ENCODE peak calls at places on chromosomes 5 and 9, in six cellular contexts. One of them, this sample, is unnamed.
A peak's percentile ranks its signal among the peaks of the same experiment; 100 is the strongest.

GRCh38 chr5:136007271-136007670 is 21.5 kb upstream of the TGFBI start:
- DNase-seq in T-helper 22 cell: no peak
- DNase-seq in fibroblast of the aortic adventitia: no peak
- DNase-seq in cardiac fibroblast: no peak
- DNase-seq in CD8-positive, alpha-beta memory T cell: no peak
- DNase-seq in ACHN: no peak
- DNase-seq in this sample: peak; percentile 79

GRCh38 chr9:137955586-137955985 is 78.0 kb downstream of the CACNA1B start:
- DNase-seq in T-helper 22 cell: no peak
- DNase-seq in fibroblast of the aortic adventitia: no peak
- DNase-seq in cardiac fibroblast: no peak
- DNase-seq in CD8-positive, alpha-beta memory T cell: no peak
- DNase-seq in ACHN: no peak
- DNase-seq in this sample: no peak

GRCh38 chr5:7415948-7416535 is 20.1 kb downstream of the ADCY2 start:
- DNase-seq in ACHN: no peak
- DNase-seq in cardiac fibroblast: no peak
- DNase-seq in CD8-positive, alpha-beta memory T cell: no peak
- DNase-seq in T-helper 22 cell: no peak
- DNase-seq in fibroblast of the aortic adventitia: no peak
- DNase-seq in this sample: no peak

GRCh38 chr9:37820142-37820541 is 19.5 kb downstream of the DCAF10 start:
- DNase-seq in ACHN: no peak
- DNase-seq in CD8-positive, alpha-beta memory T cell: no peak
- DNase-seq in cardiac fibroblast: no peak
- DNase-seq in fibroblast of the aortic adventitia: no peak
- DNase-seq in T-helper 22 cell: no peak
- DNase-seq in this sample: no peak

GRCh38 chr5:179815491-179816249 is 5.0 kb upstream of the SQSTM1 start:
- DNase-seq in cardiac fibroblast: no peak
- DNase-seq in CD8-positive, alpha-beta memory T cell: no peak
- DNase-seq in ACHN: no peak
- DNase-seq in fibroblast of the aortic adventitia: no peak
- DNase-seq in T-helper 22 cell: no peak
- DNase-seq in this sample: no peak

GRCh38 chr9:122029898-122030297 is 63.2 kb downstream of the TTLL11 start:
- DNase-seq in cardiac fibroblast: no peak
- DNase-seq in fibroblast of the aortic adventitia: no peak
- DNase-seq in T-helper 22 cell: no peak
- DNase-seq in CD8-positive, alpha-beta memory T cell: no peak
- DNase-seq in ACHN: peak; percentile 12
- DNase-seq in this sample: no peak

GRCh38 chr5:180160215-180160614 is 48.8 kb downstream of the RASGEF1C start:
- DNase-seq in CD8-positive, alpha-beta memory T cell: no peak
- DNase-seq in cardiac fibroblast: no peak
- DNase-seq in ACHN: no peak
- DNase-seq in fibroblast of the aortic adventitia: no peak
- DNase-seq in T-helper 22 cell: no peak
- DNase-seq in this sample: no peak

GRCh38 chr5:62969409-62970120 is 390.9 kb downstream of the LRRC70 start:
- DNase-seq in cardiac fibroblast: no peak
- DNase-seq in CD8-positive, alpha-beta memory T cell: no peak
- DNase-seq in ACHN: peak; percentile 13
- DNase-seq in fibroblast of the aortic adventitia: no peak
- DNase-seq in T-helper 22 cell: no peak
- DNase-seq in this sample: no peak

GRCh38 chr5:133870661-133871060 is 97.8 kb downstream of the C5orf15 start:
- DNase-seq in CD8-positive, alpha-beta memory T cell: no peak
- DNase-seq in fibroblast of the aortic adventitia: peak; percentile 67
- DNase-seq in cardiac fibroblast: peak; percentile 68
- DNase-seq in T-helper 22 cell: no peak
- DNase-seq in ACHN: peak; percentile 89
- DNase-seq in this sample: peak; percentile 31

GRCh38 chr5:125552486-125552885 is 806.0 kb upstream of the ZNF608 start:
- DNase-seq in cardiac fibroblast: no peak
- DNase-seq in ACHN: no peak
- DNase-seq in fibroblast of the aortic adventitia: peak; percentile 21
- DNase-seq in CD8-positive, alpha-beta memory T cell: no peak
- DNase-seq in T-helper 22 cell: no peak
- DNase-seq in this sample: no peak

GRCh38 chr9:136257381-136258298 is 12.0 kb upstream of the QSOX2 start:
- DNase-seq in cardiac fibroblast: no peak
- DNase-seq in T-helper 22 cell: no peak
- DNase-seq in CD8-positive, alpha-beta memory T cell: no peak
- DNase-seq in fibroblast of the aortic adventitia: no peak
- DNase-seq in ACHN: no peak
- DNase-seq in this sample: no peak

GRCh38 chr9:113309204-113309813 is 6.1 kb upstream of the RNF183 start:
- DNase-seq in T-helper 22 cell: no peak
- DNase-seq in cardiac fibroblast: peak; percentile 72
- DNase-seq in CD8-positive, alpha-beta memory T cell: no peak
- DNase-seq in fibroblast of the aortic adventitia: peak; percentile 73
- DNase-seq in ACHN: peak; percentile 45
- DNase-seq in this sample: peak; percentile 61

GRCh38 chr5:65075623-65076250 is 307.0 kb downstream of the CWC27 start:
- DNase-seq in fibroblast of the aortic adventitia: no peak
- DNase-seq in cardiac fibroblast: peak; percentile 42
- DNase-seq in CD8-positive, alpha-beta memory T cell: no peak
- DNase-seq in T-helper 22 cell: no peak
- DNase-seq in ACHN: no peak
- DNase-seq in this sample: peak; percentile 24

GRCh38 chr5:129135633-129136032 is 41.1 kb downstream of the ISOC1 start:
- DNase-seq in T-helper 22 cell: no peak
- DNase-seq in fibroblast of the aortic adventitia: no peak
- DNase-seq in cardiac fibroblast: no peak
- DNase-seq in CD8-positive, alpha-beta memory T cell: no peak
- DNase-seq in ACHN: peak; percentile 2
- DNase-seq in this sample: no peak

This sample was measured in mesenchymal stem cell.